ENCODE peak calls at places on chromosome 21, in six cellular contexts. K is tibial artery, T is suprapubic skin, S is K562, W is transverse colon, J is fibroblast of pulmonary artery. P is an unnamed sample.

GRCh38 chr21:34693192-34693810 is 24.5 kb downstream of the CLIC6 start:
- DNase-seq in K (peak), T (no peak), S (peak), W (peak), J (peak), P (no peak)

GRCh38 chr21:38460171-38460742 is 38.0 kb downstream of the ERG start:
- DNase-seq in K (peak), T (no peak), S (no peak), W (no peak), J (peak), P (no peak)

GRCh38 chr21:46127239-46128105 is 27.9 kb downstream of the FTCD start:
- DNase-seq in K (peak), T (peak), S (no peak), W (no peak), J (no peak), P (no peak)

GRCh38 chr21:45984584-45985095 is 3.1 kb downstream of the COL6A1 start:
- DNase-seq in K (no peak), T (no peak), S (no peak), W (no peak), J (no peak), P (no peak)

GRCh38 chr21:40717008-40717407 is 129.9 kb downstream of the DSCAM start:
- DNase-seq in K (no peak), T (no peak), S (no peak), W (no peak), J (no peak), P (no peak)

GRCh38 chr21:27681038-27681437 is 714.1 kb upstream of the ADAMTS5 start:
- DNase-seq in K (no peak), T (no peak), S (no peak), W (no peak), J (no peak), P (no peak)

GRCh38 chr21:46185717-46186116 is 1.5 kb upstream of the SPATC1L start:
- DNase-seq in K (no peak), T (no peak), S (peak), W (no peak), J (no peak), P (no peak)

GRCh38 chr21:28540514-28540913 is 452.2 kb downstream of the LTN1 start:
- DNase-seq in K (no peak), T (no peak), S (no peak), W (no peak), J (peak), P (no peak)

GRCh38 chr21:38769253-38769780 is 36.4 kb upstream of the ETS2 start:
- DNase-seq in K (no peak), T (no peak), S (no peak), W (no peak), J (peak), P (no peak)

GRCh38 chr21:28636988-28637691 is 355.5 kb downstream of the LTN1 start:
- DNase-seq in K (no peak), T (no peak), S (no peak), W (no peak), J (peak), P (no peak)

GRCh38 chr21:30839304-30839703 is 9.7 kb upstream of the KRTAP7-1 start:
- DNase-seq in K (no peak), T (no peak), S (peak), W (peak), J (peak), P (no peak)
- TF ChIP-seq CTCF in K (no peak), T (peak), S (peak), W (peak), J (no peak), P (peak)

GRCh38 chr21:14120091-14120734 is 90.5 kb downstream of the LIPI start:
- DNase-seq in K (no peak), T (no peak), S (peak), W (peak), J (peak), P (no peak)
- TF ChIP-seq CTCF in K (no peak), T (no peak), S (peak), W (peak), J (peak), P (peak)

DNA sequence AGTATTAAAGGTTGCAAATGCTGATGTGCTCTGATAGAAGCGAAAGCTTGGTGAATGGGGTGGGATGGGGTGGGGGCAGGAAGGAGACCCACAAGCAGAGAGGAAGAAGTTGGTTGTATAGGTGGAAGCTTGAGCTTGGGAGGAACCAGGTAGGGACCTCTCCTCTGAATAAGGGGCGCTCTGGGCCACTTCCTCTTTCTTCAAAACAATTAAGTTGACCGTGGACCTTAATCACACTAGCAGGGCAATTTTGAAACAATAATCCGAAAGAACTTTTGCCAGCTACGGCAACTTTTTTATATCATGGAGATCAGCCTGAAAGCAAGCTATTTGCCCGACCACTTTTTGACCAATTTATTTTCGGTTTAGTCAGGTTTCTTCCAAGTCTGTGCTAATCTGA is 1.9 kb upstream of the DYRK1A start:
- DNase-seq in K (no peak), T (no peak), S (no peak), W (no peak), J (no peak), P (no peak)
- TF ChIP-seq CTCF in K (no peak), T (no peak), S (no peak), W (no peak), J (no peak), P (no peak)

GRCh38 chr21:36806103-36806502 is 107.2 kb downstream of the SIM2 start:
- DNase-seq in K (no peak), T (no peak), S (no peak), W (no peak), J (peak), P (no peak)
- TF ChIP-seq CTCF in K (no peak), T (no peak), S (no peak), W (no peak), J (no peak), P (no peak)

DNA sequence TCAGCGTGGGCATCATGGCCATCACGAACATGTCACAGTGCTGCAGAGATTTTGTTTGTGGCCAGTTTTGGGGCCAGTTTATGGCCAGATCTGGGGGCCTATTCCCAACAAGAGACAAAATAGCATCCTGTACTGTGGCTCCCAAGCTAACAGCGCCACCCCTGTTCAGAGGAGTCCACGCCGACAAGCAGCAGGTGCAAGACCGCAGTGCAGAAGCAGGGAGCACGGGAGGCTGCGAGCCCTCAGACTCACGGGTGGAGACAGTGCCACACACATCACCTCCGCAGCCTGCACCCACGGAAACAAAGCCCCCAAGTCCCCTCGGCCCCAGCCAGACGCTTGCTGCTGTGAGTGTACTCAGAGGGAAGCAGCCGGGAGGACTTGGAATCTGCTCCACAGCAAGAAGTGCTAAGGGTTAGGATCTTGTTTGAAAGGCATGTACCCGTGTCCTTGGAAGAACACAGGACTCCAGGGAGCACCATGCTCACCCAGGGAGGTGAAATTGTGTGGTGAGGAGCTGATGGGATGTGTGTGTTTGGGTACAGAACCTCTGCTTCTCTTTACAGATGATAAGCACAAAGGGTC is 7.1 kb downstream of the TCP10L start:
- DNase-seq in K (no peak), T (no peak), S (no peak), W (peak), J (peak), P (no peak)
- TF ChIP-seq CTCF in K (no peak), T (peak), S (peak), W (no peak), J (peak), P (peak)